ENCODE peak calls at places on chromosomes 3 and 15, in four cellular contexts. O is choroid plexus epithelial cell, B is HepG2, C is adrenal gland. J is an unnamed sample.

GRCh38 chr3:157174265-157174615 is 14.3 kb upstream of the CCNL1 start:
- DNase-seq in C (peak), O (no peak), B (no peak), J (no peak)

GRCh38 chr3:113496924-113497323 is 18.0 kb downstream of the SPICE1 start:
- DNase-seq in C (no peak), O (peak), B (no peak), J (no peak)

GRCh38 chr3:184815046-184815930 is 3.3 kb downstream of the VPS8 start:
- DNase-seq in O (peak), B (no peak), C (no peak), J (peak)

GRCh38 chr3:161295325-161295724 is 74.2 kb downstream of the NMD3 start:
- DNase-seq in O (peak), C (no peak), B (peak), J (no peak)

GRCh38 chr3:182784542-182784941 is 8.8 kb upstream of the ATP11B start:
- DNase-seq in C (no peak), O (no peak), B (no peak), J (no peak)

GRCh38 chr3:158420654-158421396 is 150.2 kb upstream of the MLF1 start:
- DNase-seq in B (no peak), O (peak), C (no peak), J (peak)

GRCh38 chr3:87333393-87333892 is 57.1 kb upstream of the POU1F1 start:
- DNase-seq in C (no peak), B (peak), O (peak), J (peak)

GRCh38 chr3:123404391-123404790 is 44.5 kb downstream of the ADCY5 start:
- DNase-seq in C (no peak), O (peak), B (no peak), J (no peak)

GRCh38 chr3:50204804-50205718 is at the start of gene SLC38A3:
- DNase-seq in B (no peak), C (no peak), O (no peak), J (no peak)

GRCh38 chr3:157844770-157845522 is 261.3 kb downstream of the SHOX2 start:
- DNase-seq in B (no peak), C (no peak), O (no peak), J (peak)

DNA sequence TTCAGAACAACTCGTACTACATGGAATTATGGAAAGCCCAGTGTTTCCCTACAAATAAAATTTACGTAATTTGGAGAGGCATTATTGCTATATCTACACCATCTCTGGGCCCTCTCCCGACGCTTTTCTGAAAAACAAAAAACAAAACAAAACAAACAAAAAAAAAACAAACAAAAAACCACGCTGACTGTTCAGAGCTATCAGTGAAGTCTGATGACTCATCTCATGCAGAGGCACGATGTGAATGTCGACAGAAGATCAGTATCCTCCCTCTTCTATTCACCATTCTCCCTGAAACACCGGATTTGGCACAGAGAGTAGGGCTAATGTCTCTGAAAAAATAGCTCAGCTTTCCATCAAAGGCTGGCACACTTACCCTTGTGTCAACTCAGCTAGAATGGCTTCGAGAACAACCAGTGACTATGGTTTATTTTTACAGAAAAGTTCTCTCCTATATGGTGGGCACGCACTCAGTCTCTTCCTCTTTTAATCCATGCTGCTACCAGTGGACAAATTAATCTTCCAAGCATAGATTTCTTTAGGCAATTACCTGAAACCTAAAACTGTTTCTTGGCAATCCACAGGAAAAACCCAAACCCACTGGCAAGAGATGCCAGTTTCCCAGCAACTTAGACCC is 1.5 kb downstream of the CRBN start:
- DNase-seq in O (peak), B (peak), C (no peak), J (no peak)
- H3K4me3 ChIP-seq in O (peak), B (peak), C (no peak), J (peak)

DNA sequence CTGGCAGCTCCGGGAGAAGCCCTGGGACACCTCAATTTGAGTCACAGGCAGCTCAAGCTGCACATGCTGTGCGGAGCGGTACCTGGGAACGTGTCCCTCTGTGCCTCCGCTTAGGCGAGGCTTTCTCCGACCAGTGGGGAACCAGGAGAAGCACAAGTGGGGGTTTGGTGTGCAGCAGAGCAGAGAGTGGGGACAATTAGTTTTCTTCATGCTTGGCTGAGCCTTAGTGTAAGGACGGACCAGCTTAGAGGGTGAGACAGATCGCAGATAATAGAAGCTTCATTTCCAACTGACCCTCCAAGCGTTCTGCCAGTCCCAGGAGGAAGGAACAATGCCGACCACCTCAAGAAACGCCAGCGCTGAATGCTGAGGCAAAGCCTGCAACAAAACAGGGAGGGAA is 88.4 kb downstream of the SOX14 start:
- DNase-seq in B (no peak), C (no peak), O (no peak), J (no peak)
- TF ChIP-seq CTCF in B (no peak), C (no peak), O (no peak), J (no peak)

GRCh38 chr15:81418891-81419290 is 44.9 kb upstream of the TMC3 start:
- DNase-seq in C (no peak), O (peak), B (no peak), J (no peak)
- H3K4me3 ChIP-seq in C (no peak), O (no peak), B (no peak), J (no peak)

DNA sequence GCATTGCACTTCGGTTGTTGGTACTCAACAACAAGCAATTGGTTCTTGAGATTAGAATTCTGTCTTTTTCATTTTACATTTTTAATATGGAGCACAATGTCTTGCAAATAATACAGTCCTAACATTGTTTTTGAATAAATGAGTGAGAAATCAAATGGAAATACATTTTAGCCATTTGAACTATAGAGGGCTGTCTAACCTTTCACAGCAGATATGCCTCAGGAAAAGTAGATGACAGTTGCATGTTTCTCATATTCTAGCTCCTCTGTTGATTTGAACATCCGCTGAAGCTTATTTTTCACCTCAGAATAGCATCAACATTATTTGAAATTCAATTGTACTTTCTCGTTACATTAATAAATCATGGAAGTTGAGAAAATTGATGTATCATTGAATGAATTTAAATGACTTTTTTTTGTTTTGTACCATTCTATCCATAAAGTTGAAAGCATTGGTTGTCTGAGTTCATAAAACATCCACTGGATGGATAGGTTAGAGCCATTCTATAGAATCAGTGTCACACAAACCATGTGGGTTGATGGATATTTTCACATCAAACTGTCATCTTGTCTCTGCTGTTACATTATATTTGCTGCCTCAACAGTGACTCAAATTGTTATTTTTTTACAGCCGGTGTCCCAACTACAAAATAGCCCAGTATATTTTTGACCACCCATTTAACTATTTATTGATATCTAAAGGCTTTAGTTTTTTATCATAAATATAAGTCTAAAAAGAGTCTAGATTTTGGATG is 928.3 kb downstream of the NSUN3 start:
- DNase-seq in O (no peak), C (no peak), B (no peak), J (no peak)
- TF ChIP-seq CTCF in O (no peak), C (no peak), B (no peak), J (no peak)

GRCh38 chr3:137812018-137812417 is 47.9 kb downstream of the SOX14 start:
- DNase-seq in O (no peak), C (no peak), B (no peak), J (no peak)
- H3K4me3 ChIP-seq in O (no peak), C (no peak), B (no peak), J (no peak)

J was measured in AG04449.